ENCODE peak calls at places on chromosomes 5 and 9, in five cellular contexts. U, Q, B, W and T are unnamed samples.
A peak's percentile ranks its signal among the peaks of the same experiment; 100 is the strongest.

GRCh38 chr9:98625728-98626127 is 83.0 kb downstream of the GABBR2 start:
- DNase-seq in W (no peak), B (no peak), Q (no peak), U (peak; percentile 16), T (no peak)

GRCh38 chr9:81032831-81033230 is 656.5 kb downstream of the TLE1 start:
- DNase-seq in W (peak; percentile 59), Q (no peak), B (no peak), U (no peak), T (no peak)

GRCh38 chr5:132669455-132669820 is 4.4 kb upstream of the IL4 start:
- DNase-seq in U (peak; percentile 62), B (no peak), Q (no peak), W (no peak), T (no peak)

GRCh38 chr9:119639287-119639955 is 270.2 kb upstream of the BRINP1 start:
- DNase-seq in W (no peak), U (no peak), Q (no peak), B (no peak), T (no peak)

GRCh38 chr9:20191239-20191840 is 402.5 kb upstream of the SLC24A2 start:
- DNase-seq in Q (no peak), U (no peak), B (no peak), W (no peak), T (no peak)

GRCh38 chr5:142178651-142179050 is 70.1 kb downstream of the NDFIP1 start:
- DNase-seq in Q (no peak), U (peak; percentile 23), W (no peak), B (no peak), T (no peak)

GRCh38 chr5:139494832-139495231 is 12.3 kb upstream of the STING1 start:
- DNase-seq in U (no peak), B (no peak), W (peak; percentile 58), Q (no peak), T (no peak)

GRCh38 chr5:72599519-72600400 is 92.5 kb upstream of the ZNF366 start:
- DNase-seq in Q (no peak), B (no peak), U (no peak), W (peak; percentile 51), T (no peak)

GRCh38 chr5:83844320-83845068 is 123.8 kb upstream of the HAPLN1 start:
- DNase-seq in Q (no peak), U (no peak), W (peak; percentile 74), B (no peak), T (no peak)

GRCh38 chr9:3018691-3019230 is 174.9 kb upstream of the PUM3 start:
- DNase-seq in U (no peak), B (no peak), W (no peak), Q (no peak), T (no peak)

GRCh38 chr5:79357401-79357800 is 121.5 kb downstream of the JMY start:
- DNase-seq in Q (no peak), B (no peak), W (peak; percentile 35), U (no peak), T (no peak)

GRCh38 chr5:32794086-32794485 is 83.0 kb downstream of the NPR3 start:
- DNase-seq in W (peak; percentile 54), B (no peak), Q (no peak), U (no peak), T (no peak)

GRCh38 chr5:33788922-33789321 is 102.9 kb downstream of the ADAMTS12 start:
- DNase-seq in Q (no peak), U (no peak), W (peak; percentile 100), B (no peak), T (no peak)

GRCh38 chr5:73770601-73771025 is 144.6 kb downstream of the ARHGEF28 start:
- DNase-seq in Q (no peak), U (no peak), W (peak; percentile 71), B (no peak), T (no peak)

GRCh38 chr5:157290156-157290980 is 24.4 kb downstream of the CYFIP2 start:
- DNase-seq in Q (no peak), U (no peak), W (peak; percentile 63), B (no peak), T (no peak)

GRCh38 chr5:79418276-79418675 is 95.7 kb downstream of the HOMER1 start:
- DNase-seq in W (no peak), B (peak; percentile 16), Q (no peak), U (no peak), T (no peak)

GRCh38 chr9:107969141-107969540 is 479.6 kb upstream of the KLF4 start:
- DNase-seq in W (no peak), U (no peak), Q (no peak), B (no peak), T (no peak)

GRCh38 chr5:143350790-143351603 is 52.5 kb downstream of the NR3C1 start:
- DNase-seq in Q (no peak), B (peak; percentile 27), U (no peak), W (peak; percentile 95), T (no peak)

GRCh38 chr9:34428325-34428958 is 29.9 kb downstream of the FAM219A start:
- DNase-seq in U (no peak), Q (no peak), B (no peak), W (peak; percentile 60), T (no peak)

GRCh38 chr5:140261403-140262171 is 41.3 kb downstream of the PFDN1 start:
- DNase-seq in B (peak; percentile 79), Q (peak; percentile 91), U (no peak), W (peak; percentile 92), T (peak; percentile 87)

GRCh38 chr5:109917154-109917546 is 227.4 kb downstream of the MAN2A1 start:
- DNase-seq in Q (no peak), W (no peak), U (no peak), B (no peak), T (no peak)

GRCh38 chr9:81314525-81314924 is 374.8 kb downstream of the TLE1 start:
- DNase-seq in W (no peak), B (no peak), U (no peak), Q (no peak), T (no peak)

GRCh38 chr5:170585278-170585677 is 81.5 kb downstream of the KCNIP1 start:
- DNase-seq in B (no peak), U (no peak), Q (no peak), W (no peak), T (no peak)

GRCh38 chr5:150271923-150272322 is 17.6 kb downstream of the CAMK2A start:
- DNase-seq in Q (no peak), B (no peak), W (no peak), U (no peak), T (no peak)
- H3K27ac ChIP-seq in Q (no peak overlapping the region), B (no peak overlapping the region), W (no peak overlapping the region), U (no peak overlapping the region), T (no peak overlapping the region)

GRCh38 chr9:92666912-92667532 is 2.9 kb downstream of the IPPK start:
- DNase-seq in W (no peak), U (peak; percentile 56), Q (no peak), B (no peak), T (no peak)

GRCh38 chr9:92671323-92671722 is 1.4 kb upstream of the IPPK start:
- DNase-seq in U (no peak), Q (peak; percentile 45), W (peak; percentile 81), B (peak; percentile 82), T (no peak)

GRCh38 chr9:92668746-92669526 is 995 bp downstream of the IPPK start:
- DNase-seq in B (no peak), W (peak; percentile 65), Q (peak; percentile 25), U (peak; percentile 80), T (no peak)

GRCh38 chr9:92669527-92669889 is 423 bp downstream of the IPPK start:
- DNase-seq in B (no peak), U (peak; percentile 91), W (no peak), Q (peak; percentile 30), T (no peak)

DNA sequence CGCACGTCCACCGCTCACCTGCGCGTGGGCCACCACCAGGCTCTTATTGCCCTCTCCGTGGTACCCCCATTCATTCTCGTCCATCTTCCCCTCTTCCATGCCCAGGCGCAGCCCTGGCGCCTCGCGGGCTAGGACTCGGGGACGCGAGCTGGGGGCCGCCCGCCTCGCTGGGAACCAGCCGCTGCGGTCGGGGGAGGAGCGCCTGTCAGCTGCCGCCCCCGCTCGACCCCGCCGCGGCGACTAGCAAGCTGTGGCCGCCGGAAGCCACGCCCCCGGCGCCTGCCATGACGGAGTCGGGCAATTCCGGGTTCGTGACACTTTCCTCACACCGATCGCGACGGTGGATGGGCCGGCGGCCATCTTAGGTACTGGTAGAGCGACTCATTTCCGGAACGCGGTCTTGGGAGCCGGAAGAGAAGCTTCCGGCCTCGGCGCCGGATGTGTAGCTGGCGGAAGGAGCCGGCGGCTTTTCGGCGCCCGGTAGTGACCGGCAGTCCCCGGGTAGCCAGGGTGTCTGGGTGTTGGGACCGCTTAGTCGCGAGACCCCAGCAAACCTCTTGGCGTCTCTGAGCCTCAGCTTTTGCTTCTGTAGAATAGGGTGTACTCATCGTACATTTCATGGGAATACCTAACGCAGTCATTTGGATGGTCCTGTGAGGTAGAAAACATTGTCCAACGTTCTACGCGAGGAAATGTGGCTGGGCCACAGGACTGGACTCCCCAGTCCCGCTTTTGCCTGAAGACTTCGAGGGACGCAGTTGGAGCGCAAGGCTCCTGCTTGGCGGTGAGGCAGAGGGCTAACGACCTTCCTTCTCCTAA is at the start of gene IPPK:
- DNase-seq in U (peak; percentile 99), B (peak; percentile 98), Q (peak; percentile 99), W (peak; percentile 99), T (peak; percentile 98)
- TF ChIP-seq POLR2A in U (peak; percentile 50), B (peak; percentile 76), Q (peak; percentile 87), W (peak; percentile 90), T (peak; percentile 43)

GRCh38 chr9:87599901-87600610 is 102.4 kb downstream of the DAPK1 start:
- DNase-seq in W (peak; percentile 94), B (no peak), Q (peak; percentile 38), U (no peak), T (no peak)
- H3K4me1 ChIP-seq in W (peaks cover 13% of the 10 kb centered on the region), B (no peaks in the 10 kb centered on the region), Q (peaks cover 68% of the 10 kb centered on the region), U (peaks cover 29% of the 10 kb centered on the region), T (no peaks in the 10 kb centered on the region)

GRCh38 chr5:1322036-1322903 is 22.6 kb downstream of the CLPTM1L start:
- DNase-seq in B (no peak), Q (no peak), U (peak; percentile 62), W (no peak), T (no peak)
- H3K27ac ChIP-seq in B (no peak overlapping the region), Q (no peak overlapping the region), U (no peak overlapping the region), W (no peak overlapping the region), T (no peak overlapping the region)

GRCh38 chr5:178209334-178210072 is 5.2 kb downstream of the HNRNPAB start:
- DNase-seq in B (no peak), W (no peak), U (peak; percentile 44), Q (no peak), T (no peak)

GRCh38 chr5:178208540-178209227 is 4.4 kb downstream of the HNRNPAB start:
- DNase-seq in B (no peak), W (no peak), U (peak; percentile 41), Q (no peak), T (no peak)

GRCh38 chr5:178206166-178207101 is 2.1 kb downstream of the HNRNPAB start:
- DNase-seq in U (peak; percentile 60), Q (no peak), B (no peak), W (peak; percentile 23), T (no peak)

GRCh38 chr5:178207183-178207916 is 3.0 kb downstream of the HNRNPAB start:
- DNase-seq in B (no peak), Q (peak; percentile 62), W (peak; percentile 67), U (peak; percentile 65), T (peak; percentile 81)

DNA sequence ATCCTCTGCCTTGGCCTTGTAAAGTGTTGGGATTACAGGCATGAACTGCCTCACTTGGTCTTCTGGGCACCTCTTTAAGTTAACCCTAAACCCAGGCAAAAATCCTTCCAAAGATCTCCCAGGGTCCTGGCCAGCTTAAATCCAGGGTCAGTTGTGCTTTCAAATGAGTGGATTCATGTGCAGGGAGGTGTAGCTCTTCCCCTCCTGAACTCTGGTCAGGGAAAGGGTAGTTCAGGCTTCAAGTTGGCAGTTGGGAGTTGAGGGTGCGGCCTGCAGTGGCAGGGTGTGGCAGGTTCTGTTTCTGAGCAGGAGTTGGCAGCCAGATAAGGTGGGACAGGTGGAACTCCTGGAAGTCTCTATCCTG is 3.6 kb downstream of the HNRNPAB start:
- DNase-seq in W (no peak), Q (no peak), B (no peak), U (peak; percentile 28), T (no peak)
- TF ChIP-seq POLR2A in W (no peak), Q (no peak), B (no peak), U (no peak), T (no peak)